ENCODE peak calls at places on chromosomes 16 and 17, in eight cellular contexts. One of them, this sample, is unnamed.

GRCh38 chr17:17564896-17565295 is 26.6 kb downstream of the PEMT start:
- DNase-seq in heart right ventricle: no peak
- DNase-seq in fibroblast of lung: no peak
- DNase-seq in RWPE1: no peak
- DNase-seq in AG09319: no peak
- DNase-seq in GM23338: peak; percentile 47
- DNase-seq in endothelial cell of umbilical vein: no peak
- DNase-seq in astrocyte of the spinal cord: no peak
- DNase-seq in this sample: no peak

GRCh38 chr17:42720996-42721583 is 23.8 kb downstream of the EZH1 start:
- DNase-seq in heart right ventricle: peak; percentile 72
- DNase-seq in fibroblast of lung: peak; percentile 53
- DNase-seq in RWPE1: peak; percentile 53
- DNase-seq in AG09319: peak; percentile 32
- DNase-seq in GM23338: peak; percentile 87
- DNase-seq in endothelial cell of umbilical vein: peak; percentile 73
- DNase-seq in astrocyte of the spinal cord: peak; percentile 69
- DNase-seq in this sample: peak; percentile 21

GRCh38 chr16:86709103-86709502 is 130.8 kb downstream of the FOXL1 start:
- DNase-seq in heart right ventricle: no peak
- DNase-seq in fibroblast of lung: no peak
- DNase-seq in RWPE1: no peak
- DNase-seq in AG09319: no peak
- DNase-seq in GM23338: no peak
- DNase-seq in endothelial cell of umbilical vein: no peak
- DNase-seq in astrocyte of the spinal cord: no peak
- DNase-seq in this sample: no peak

GRCh38 chr17:76700290-76700626 is 10.5 kb downstream of the MXRA7 start:
- DNase-seq in heart right ventricle: no peak
- DNase-seq in fibroblast of lung: no peak
- DNase-seq in RWPE1: no peak
- DNase-seq in AG09319: no peak
- DNase-seq in GM23338: no peak
- DNase-seq in endothelial cell of umbilical vein: no peak
- DNase-seq in astrocyte of the spinal cord: no peak
- DNase-seq in this sample: no peak

GRCh38 chr17:77826132-77826873 is 132.2 kb upstream of the TNRC6C start:
- DNase-seq in heart right ventricle: no peak
- DNase-seq in fibroblast of lung: no peak
- DNase-seq in RWPE1: no peak
- DNase-seq in AG09319: no peak
- DNase-seq in GM23338: no peak
- DNase-seq in endothelial cell of umbilical vein: no peak
- DNase-seq in astrocyte of the spinal cord: no peak
- DNase-seq in this sample: no peak

GRCh38 chr16:50627419-50627818 is 53.7 kb downstream of the SNX20 start:
- DNase-seq in heart right ventricle: peak; percentile 59
- DNase-seq in fibroblast of lung: peak; percentile 37
- DNase-seq in RWPE1: no peak
- DNase-seq in AG09319: no peak
- DNase-seq in GM23338: peak; percentile 74
- DNase-seq in endothelial cell of umbilical vein: no peak
- DNase-seq in astrocyte of the spinal cord: no peak
- DNase-seq in this sample: peak; percentile 31

GRCh38 chr17:67139784-67140665 is 95.7 kb downstream of the CACNG1 start:
- DNase-seq in heart right ventricle: no peak
- DNase-seq in fibroblast of lung: peak; percentile 61
- DNase-seq in RWPE1: peak; percentile 42
- DNase-seq in AG09319: no peak
- DNase-seq in GM23338: peak; percentile 52
- DNase-seq in endothelial cell of umbilical vein: no peak
- DNase-seq in astrocyte of the spinal cord: peak; percentile 46
- DNase-seq in this sample: no peak

GRCh38 chr16:58862334-58863024 is 128.4 kb upstream of the GOT2 start:
- DNase-seq in heart right ventricle: no peak
- DNase-seq in fibroblast of lung: no peak
- DNase-seq in RWPE1: no peak
- DNase-seq in AG09319: no peak
- DNase-seq in GM23338: peak; percentile 69
- DNase-seq in endothelial cell of umbilical vein: no peak
- DNase-seq in astrocyte of the spinal cord: no peak
- DNase-seq in this sample: no peak

GRCh38 chr16:1933097-1933661 is 9.8 kb downstream of the MSRB1 start:
- DNase-seq in heart right ventricle: no peak
- DNase-seq in fibroblast of lung: no peak
- DNase-seq in RWPE1: no peak
- DNase-seq in AG09319: no peak
- DNase-seq in GM23338: no peak
- DNase-seq in endothelial cell of umbilical vein: no peak
- DNase-seq in astrocyte of the spinal cord: no peak
- DNase-seq in this sample: no peak

GRCh38 chr16:19095699-19096098 is 18.1 kb upstream of the ITPRIPL2 start:
- DNase-seq in heart right ventricle: no peak
- DNase-seq in fibroblast of lung: peak; percentile 24
- DNase-seq in RWPE1: peak; percentile 55
- DNase-seq in AG09319: no peak
- DNase-seq in GM23338: peak; percentile 57
- DNase-seq in endothelial cell of umbilical vein: no peak
- DNase-seq in astrocyte of the spinal cord: peak; percentile 64
- DNase-seq in this sample: no peak

GRCh38 chr16:2292221-2292620 is 24.3 kb upstream of the RNPS1 start:
- DNase-seq in heart right ventricle: no peak
- DNase-seq in fibroblast of lung: no peak
- DNase-seq in RWPE1: no peak
- DNase-seq in AG09319: no peak
- DNase-seq in GM23338: no peak
- DNase-seq in endothelial cell of umbilical vein: no peak
- DNase-seq in astrocyte of the spinal cord: no peak
- DNase-seq in this sample: no peak

GRCh38 chr16:76964464-76965154 is 226.4 kb upstream of the MON1B start:
- DNase-seq in heart right ventricle: no peak
- DNase-seq in fibroblast of lung: no peak
- DNase-seq in RWPE1: no peak
- DNase-seq in AG09319: no peak
- DNase-seq in GM23338: no peak
- DNase-seq in endothelial cell of umbilical vein: no peak
- DNase-seq in astrocyte of the spinal cord: no peak
- DNase-seq in this sample: no peak

GRCh38 chr17:10752696-10753095 is 22.9 kb upstream of the TMEM220 start:
- DNase-seq in heart right ventricle: no peak
- DNase-seq in fibroblast of lung: no peak
- DNase-seq in RWPE1: no peak
- DNase-seq in AG09319: no peak
- DNase-seq in GM23338: no peak
- DNase-seq in endothelial cell of umbilical vein: no peak
- DNase-seq in astrocyte of the spinal cord: no peak
- DNase-seq in this sample: no peak

GRCh38 chr17:10754861-10755591 is 25.2 kb upstream of the TMEM220 start:
- DNase-seq in heart right ventricle: no peak
- DNase-seq in fibroblast of lung: no peak
- DNase-seq in RWPE1: no peak
- DNase-seq in AG09319: no peak
- DNase-seq in GM23338: peak; percentile 81
- DNase-seq in endothelial cell of umbilical vein: no peak
- DNase-seq in astrocyte of the spinal cord: no peak
- DNase-seq in this sample: peak; percentile 15

GRCh38 chr17:10755592-10756127 is 25.8 kb upstream of the TMEM220 start:
- DNase-seq in heart right ventricle: no peak
- DNase-seq in fibroblast of lung: no peak
- DNase-seq in RWPE1: no peak
- DNase-seq in AG09319: no peak
- DNase-seq in GM23338: no peak
- DNase-seq in endothelial cell of umbilical vein: no peak
- DNase-seq in astrocyte of the spinal cord: no peak
- DNase-seq in this sample: no peak

GRCh38 chr17:10756146-10756545 is 26.3 kb upstream of the TMEM220 start:
- DNase-seq in heart right ventricle: no peak
- DNase-seq in fibroblast of lung: no peak
- DNase-seq in RWPE1: no peak
- DNase-seq in AG09319: no peak
- DNase-seq in GM23338: no peak
- DNase-seq in endothelial cell of umbilical vein: no peak
- DNase-seq in astrocyte of the spinal cord: no peak
- DNase-seq in this sample: no peak

DNA sequence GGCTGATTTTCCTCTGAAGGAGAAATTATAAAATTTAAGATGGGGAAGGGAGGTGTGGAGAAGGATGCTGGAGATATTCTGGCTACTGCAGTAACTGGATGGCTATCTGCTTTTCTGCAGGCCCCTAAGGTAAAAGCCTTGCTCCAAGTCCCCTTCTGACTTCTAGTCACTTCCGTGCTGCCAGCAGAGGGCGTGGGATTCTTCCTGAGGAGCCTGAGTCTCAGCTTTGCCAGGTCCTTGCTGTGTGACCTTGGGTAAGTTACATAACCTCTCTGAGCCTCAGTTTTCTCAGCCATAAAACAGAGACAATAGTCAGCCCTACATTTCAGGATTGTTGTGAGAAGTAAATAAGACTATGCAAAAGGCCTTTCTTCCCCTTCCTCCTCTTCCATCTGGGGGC is 24.3 kb upstream of the TMEM220 start:
- DNase-seq in heart right ventricle: no peak
- DNase-seq in fibroblast of lung: no peak
- DNase-seq in RWPE1: no peak
- DNase-seq in AG09319: no peak
- DNase-seq in GM23338: peak; percentile 91
- DNase-seq in endothelial cell of umbilical vein: no peak
- DNase-seq in astrocyte of the spinal cord: no peak
- DNase-seq in this sample: peak; percentile 37
- TF ChIP-seq CTCF in heart right ventricle: no peak
- TF ChIP-seq CTCF in fibroblast of lung: no peak
- TF ChIP-seq CTCF in RWPE1: peak; percentile 24
- TF ChIP-seq CTCF in AG09319: peak; percentile 35
- TF ChIP-seq CTCF in GM23338: peak; percentile 81
- TF ChIP-seq CTCF in endothelial cell of umbilical vein: peak; percentile 28
- TF ChIP-seq CTCF in astrocyte of the spinal cord: peak; percentile 33
- TF ChIP-seq CTCF in this sample: peak; percentile 17

DNA sequence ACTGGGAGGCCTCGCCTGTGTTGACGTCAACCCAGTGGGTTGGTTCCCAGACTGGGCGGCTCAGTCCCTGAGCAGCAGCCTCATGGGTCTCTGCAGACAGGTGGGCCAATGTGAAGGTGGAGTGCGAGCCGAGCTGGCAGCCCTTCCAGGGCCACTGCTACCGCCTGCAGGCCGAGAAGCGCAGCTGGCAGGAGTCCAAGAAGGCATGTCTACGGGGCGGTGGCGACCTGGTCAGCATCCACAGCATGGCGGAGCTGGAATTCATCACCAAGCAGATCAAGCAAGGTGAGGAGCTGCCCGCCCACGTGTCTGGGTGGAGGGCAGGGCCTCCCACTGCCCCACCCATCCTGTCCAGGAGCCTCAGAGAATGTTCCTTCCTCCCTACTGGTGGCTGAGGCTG is 44.1 kb downstream of the MRC2 start:
- DNase-seq in heart right ventricle: no peak
- DNase-seq in fibroblast of lung: peak; percentile 17
- DNase-seq in RWPE1: peak; percentile 82
- DNase-seq in AG09319: no peak
- DNase-seq in GM23338: no peak
- DNase-seq in endothelial cell of umbilical vein: no peak
- DNase-seq in astrocyte of the spinal cord: no peak
- DNase-seq in this sample: no peak
- TF ChIP-seq CTCF in heart right ventricle: no peak
- TF ChIP-seq CTCF in fibroblast of lung: no peak
- TF ChIP-seq CTCF in RWPE1: no peak
- TF ChIP-seq CTCF in AG09319: no peak
- TF ChIP-seq CTCF in GM23338: peak; percentile 28
- TF ChIP-seq CTCF in endothelial cell of umbilical vein: no peak
- TF ChIP-seq CTCF in astrocyte of the spinal cord: no peak
- TF ChIP-seq CTCF in this sample: no peak

GRCh38 chr16:49564577-49565224 is 191.1 kb downstream of the C16orf78 start:
- DNase-seq in heart right ventricle: no peak
- DNase-seq in fibroblast of lung: peak; percentile 12
- DNase-seq in RWPE1: no peak
- DNase-seq in AG09319: no peak
- DNase-seq in GM23338: peak; percentile 56
- DNase-seq in endothelial cell of umbilical vein: no peak
- DNase-seq in astrocyte of the spinal cord: peak; percentile 69
- DNase-seq in this sample: no peak

GRCh38 chr16:49562228-49562627 is 188.6 kb downstream of the C16orf78 start:
- DNase-seq in heart right ventricle: no peak
- DNase-seq in fibroblast of lung: no peak
- DNase-seq in RWPE1: no peak
- DNase-seq in AG09319: no peak
- DNase-seq in GM23338: no peak
- DNase-seq in endothelial cell of umbilical vein: no peak
- DNase-seq in astrocyte of the spinal cord: no peak
- DNase-seq in this sample: no peak

GRCh38 chr16:49567940-49568339 is 194.3 kb downstream of the C16orf78 start:
- DNase-seq in heart right ventricle: no peak
- DNase-seq in fibroblast of lung: no peak
- DNase-seq in RWPE1: no peak
- DNase-seq in AG09319: no peak
- DNase-seq in GM23338: no peak
- DNase-seq in endothelial cell of umbilical vein: no peak
- DNase-seq in astrocyte of the spinal cord: no peak
- DNase-seq in this sample: no peak

GRCh38 chr16:49560018-49560830 is 186.6 kb downstream of the C16orf78 start:
- DNase-seq in heart right ventricle: peak; percentile 25
- DNase-seq in fibroblast of lung: peak; percentile 86
- DNase-seq in RWPE1: no peak
- DNase-seq in AG09319: no peak
- DNase-seq in GM23338: no peak
- DNase-seq in endothelial cell of umbilical vein: no peak
- DNase-seq in astrocyte of the spinal cord: peak; percentile 69
- DNase-seq in this sample: no peak

GRCh38 chr16:49563666-49564065 is 190.1 kb downstream of the C16orf78 start:
- DNase-seq in heart right ventricle: no peak
- DNase-seq in fibroblast of lung: peak; percentile 57
- DNase-seq in RWPE1: no peak
- DNase-seq in AG09319: no peak
- DNase-seq in GM23338: no peak
- DNase-seq in endothelial cell of umbilical vein: no peak
- DNase-seq in astrocyte of the spinal cord: peak; percentile 32
- DNase-seq in this sample: no peak
- TF ChIP-seq CTCF in heart right ventricle: no peak
- TF ChIP-seq CTCF in fibroblast of lung: no peak
- TF ChIP-seq CTCF in RWPE1: no peak
- TF ChIP-seq CTCF in AG09319: no peak
- TF ChIP-seq CTCF in GM23338: no peak
- TF ChIP-seq CTCF in endothelial cell of umbilical vein: no peak
- TF ChIP-seq CTCF in astrocyte of the spinal cord: no peak
- TF ChIP-seq CTCF in this sample: no peak

GRCh38 chr17:50864747-50865059 is 1.5 kb downstream of the TOB1 start:
- DNase-seq in heart right ventricle: no peak
- DNase-seq in fibroblast of lung: no peak
- DNase-seq in RWPE1: no peak
- DNase-seq in AG09319: no peak
- DNase-seq in GM23338: peak; percentile 38
- DNase-seq in endothelial cell of umbilical vein: no peak
- DNase-seq in astrocyte of the spinal cord: no peak
- DNase-seq in this sample: no peak
- TF ChIP-seq CTCF in heart right ventricle: no peak
- TF ChIP-seq CTCF in fibroblast of lung: no peak
- TF ChIP-seq CTCF in RWPE1: no peak
- TF ChIP-seq CTCF in AG09319: no peak
- TF ChIP-seq CTCF in GM23338: no peak
- TF ChIP-seq CTCF in endothelial cell of umbilical vein: no peak
- TF ChIP-seq CTCF in astrocyte of the spinal cord: no peak
- TF ChIP-seq CTCF in this sample: no peak

This sample was measured in nephron progenitor cell.